ENCODE peak calls at places on chromosomes 5 and 9, in nine cellular contexts. C, F, K, X, T, Z, O, M and L are unnamed samples.
A peak's percentile ranks its signal among the peaks of the same experiment; 100 is the strongest.

GRCh38 chr5:141969783-141970741 is 1.2 kb downstream of the RNF14 start:
- DNase-seq in O (no peak), C (no peak), M (no peak), K (no peak), Z (peak; percentile 30), F (no peak), X (no peak), T (peak; percentile 25), L (no peak)

GRCh38 chr5:33501899-33502298 is 61.1 kb downstream of the TARS1 start:
- DNase-seq in C (no peak), X (no peak), O (no peak), Z (no peak), M (no peak), T (no peak), F (no peak), K (no peak), L (no peak)

GRCh38 chr5:65034782-65035181 is 266.1 kb downstream of the CWC27 start:
- DNase-seq in F (no peak), Z (no peak), M (peak; percentile 37), K (no peak), T (no peak), O (no peak), C (no peak), X (no peak), L (peak; percentile 23)

GRCh38 chr5:2272755-2273154 is 390.0 kb upstream of the IRX4 start:
- DNase-seq in C (no peak), O (no peak), T (no peak), F (no peak), Z (no peak), M (no peak), K (no peak), X (no peak), L (no peak)

GRCh38 chr5:69512740-69513260 is 20.2 kb downstream of the OCLN start:
- DNase-seq in C (no peak), K (peak; percentile 36), T (no peak), Z (no peak), X (no peak), F (no peak), O (no peak), M (no peak), L (no peak)

GRCh38 chr9:125820100-125820804 is 73.1 kb downstream of the PBX3 start:
- DNase-seq in C (no peak), M (no peak), Z (no peak), K (no peak), F (no peak), X (no peak), T (no peak), O (no peak), L (no peak)

GRCh38 chr5:125883223-125883622 is 540.0 kb upstream of the GRAMD2B start:
- DNase-seq in X (peak; percentile 81), Z (no peak), M (no peak), C (no peak), O (no peak), T (no peak), F (no peak), K (no peak), L (no peak)

GRCh38 chr5:4640793-4641192 is 499.3 kb upstream of the ADAMTS16 start:
- DNase-seq in M (peak; percentile 38), O (no peak), Z (no peak), C (no peak), K (no peak), F (no peak), X (no peak), T (no peak), L (peak; percentile 46)

GRCh38 chr5:17056056-17056690 is 120.1 kb upstream of the MYO10 start:
- DNase-seq in Z (no peak), X (no peak), C (no peak), K (no peak), M (no peak), F (no peak), T (no peak), O (no peak), L (peak; percentile 21)